ENCODE peak calls at places on chromosomes 7 and 10, in eight cellular contexts. E is mammary epithelial cell; U is WTC11; I is CD8-positive, alpha-beta T cell; R is RWPE1; V is right atrium auricular region; Z is uterus; Q is AG04450. M is an unnamed sample.

GRCh38 chr7:100122067-100122466 is 2.6 kb downstream of the CNPY4 start:
- DNase-seq in E (no peak), U (no peak), I (no peak), R (no peak), V (no peak), Z (no peak), Q (no peak), M (no peak)

GRCh38 chr10:24912214-24912613 is 40.2 kb downstream of the PRTFDC1 start:
- DNase-seq in E (peak; percentile 46), U (no peak), I (no peak), R (no peak), V (no peak), Z (no peak), Q (no peak), M (peak; percentile 16)

GRCh38 chr10:15571570-15571969 is 148.2 kb downstream of the ITGA8 start:
- DNase-seq in E (no peak), U (no peak), I (no peak), R (no peak), V (no peak), Z (peak; percentile 22), Q (peak; percentile 57), M (no peak)

GRCh38 chr10:58064714-58065528 is 202.8 kb downstream of the IPMK start:
- DNase-seq in E (peak; percentile 43), U (peak; percentile 25), I (peak; percentile 13), R (peak; percentile 14), V (no peak), Z (no peak), Q (peak; percentile 10), M (peak; percentile 61)

GRCh38 chr10:102157224-102157623 is 5.0 kb downstream of the NOLC1 start:
- DNase-seq in E (no peak), U (no peak), I (no peak), R (no peak), V (no peak), Z (no peak), Q (no peak), M (no peak)

GRCh38 chr7:120792091-120792860 is 65.7 kb downstream of the TSPAN12 start:
- DNase-seq in E (peak; percentile 40), U (peak; percentile 88), I (peak; percentile 60), R (peak; percentile 15), V (peak; percentile 76), Z (peak; percentile 61), Q (peak; percentile 29), M (peak; percentile 84)

GRCh38 chr7:19707240-19707639 is 1.6 kb downstream of the POLR1F start:
- DNase-seq in E (no peak), U (no peak), I (no peak), R (peak; percentile 20), V (no peak), Z (no peak), Q (no peak), M (peak; percentile 17)

GRCh38 chr7:74542558-74543117 is 88.9 kb downstream of the GTF2IRD1 start:
- DNase-seq in E (peak; percentile 83), U (no peak), I (no peak), R (peak; percentile 45), V (peak; percentile 65), Z (no peak), Q (no peak), M (no peak)

GRCh38 chr7:149851449-149851848 is 13.3 kb downstream of the ZNF862 start:
- DNase-seq in E (no peak), U (no peak), I (no peak), R (no peak), V (no peak), Z (no peak), Q (no peak), M (no peak)

GRCh38 chr10:133388973-133389818 is 4.8 kb upstream of the MTG1 start:
- DNase-seq in E (no peak), U (no peak), I (peak; percentile 52), R (no peak), V (no peak), Z (no peak), Q (no peak), M (no peak)

GRCh38 chr7:143385891-143386781 is 5.0 kb downstream of the ZYX start:
- DNase-seq in E (no peak), U (no peak), I (peak; percentile 53), R (no peak), V (peak; percentile 59), Z (no peak), Q (no peak), M (no peak)

GRCh38 chr10:3173173-3173878 is 744 bp upstream of the PITRM1 start:
- DNase-seq in E (no peak), U (peak; percentile 100), I (no peak), R (peak; percentile 89), V (no peak), Z (no peak), Q (no peak), M (peak; percentile 97)

GRCh38 chr7:138584696-138585095 is 116.5 kb downstream of the SVOPL start:
- DNase-seq in E (no peak), U (no peak), I (no peak), R (no peak), V (no peak), Z (no peak), Q (no peak), M (no peak)

GRCh38 chr7:42232275-42232674 is 4.7 kb downstream of the GLI3 start:
- DNase-seq in E (peak; percentile 94), U (no peak), I (no peak), R (peak; percentile 67), V (no peak), Z (peak; percentile 39), Q (no peak), M (no peak)

GRCh38 chr7:33933611-33934281 is 28.4 kb downstream of the BMPER start:
- DNase-seq in E (peak; percentile 85), U (no peak), I (no peak), R (peak; percentile 46), V (no peak), Z (no peak), Q (no peak), M (no peak)

GRCh38 chr10:129617768-129618167 is 150.7 kb downstream of the MGMT start:
- DNase-seq in E (no peak), U (no peak), I (no peak), R (no peak), V (no peak), Z (no peak), Q (no peak), M (no peak)

DNA sequence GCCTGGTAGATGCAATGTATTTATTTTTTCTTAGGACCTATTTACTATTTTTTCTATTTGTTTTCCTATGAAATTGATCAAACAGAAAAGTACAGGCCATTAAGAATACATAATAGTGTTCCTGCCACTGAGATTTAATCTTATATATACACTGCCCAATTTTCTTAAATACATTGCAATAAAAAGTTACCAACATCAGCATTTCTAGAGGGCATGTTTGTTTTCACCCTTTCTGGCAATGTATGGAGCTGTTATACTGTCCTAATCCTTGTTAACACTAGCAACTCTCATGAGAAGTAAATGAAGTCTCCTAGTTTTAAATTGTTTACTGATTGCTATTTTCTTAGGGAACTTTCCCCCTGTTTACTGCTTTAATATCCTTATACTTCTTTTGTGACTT is 359.1 kb upstream of the SEMA3A start:
- DNase-seq in E (no peak), U (no peak), I (no peak), R (no peak), V (no peak), Z (no peak), Q (no peak), M (no peak)
- TF ChIP-seq CTCF in E (no peak), U (no peak), I (no peak), R (no peak), V (no peak), Z (no peak), Q (no peak), M (no peak)

GRCh38 chr7:101210143-101210542 is 7.2 kb downstream of the PLOD3 start:
- DNase-seq in E (no peak), U (no peak), I (no peak), R (no peak), V (no peak), Z (no peak), Q (no peak), M (no peak)

GRCh38 chr7:101211501-101211900 is 5.9 kb downstream of the PLOD3 start:
- DNase-seq in E (no peak), U (no peak), I (no peak), R (no peak), V (no peak), Z (no peak), Q (no peak), M (no peak)

GRCh38 chr7:101208794-101209193 is 8.0 kb upstream of the MOGAT3 start:
- DNase-seq in E (no peak), U (no peak), I (no peak), R (no peak), V (no peak), Z (no peak), Q (no peak), M (no peak)

GRCh38 chr7:101216001-101216859 is 1.2 kb downstream of the PLOD3 start:
- DNase-seq in E (no peak), U (no peak), I (no peak), R (no peak), V (no peak), Z (no peak), Q (no peak), M (no peak)

DNA sequence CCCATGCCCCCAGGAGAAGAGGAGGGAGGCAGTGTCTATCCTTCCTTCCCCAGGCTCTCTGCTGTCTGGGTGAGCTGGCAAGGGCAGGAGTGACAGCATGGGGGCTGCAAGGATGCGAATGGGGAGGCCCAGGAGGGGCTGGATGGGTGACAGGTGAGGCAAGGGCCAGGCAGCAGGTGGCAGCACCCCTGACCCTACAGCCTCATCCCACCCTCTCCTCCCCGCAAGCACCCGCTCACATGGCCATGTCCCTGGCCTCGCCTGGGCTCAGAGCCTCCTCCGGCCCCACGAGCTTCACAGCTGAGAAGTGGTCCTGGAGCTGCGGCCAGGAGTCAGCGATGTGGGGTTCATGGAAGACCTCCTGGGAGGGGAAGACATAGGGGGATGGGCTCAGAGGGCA is 5.4 kb downstream of the PLOD3 start:
- DNase-seq in E (no peak), U (no peak), I (no peak), R (no peak), V (no peak), Z (no peak), Q (no peak), M (no peak)
- TF ChIP-seq CTCF in E (no peak), U (no peak), I (no peak), R (no peak), V (no peak), Z (no peak), Q (no peak), M (no peak)

DNA sequence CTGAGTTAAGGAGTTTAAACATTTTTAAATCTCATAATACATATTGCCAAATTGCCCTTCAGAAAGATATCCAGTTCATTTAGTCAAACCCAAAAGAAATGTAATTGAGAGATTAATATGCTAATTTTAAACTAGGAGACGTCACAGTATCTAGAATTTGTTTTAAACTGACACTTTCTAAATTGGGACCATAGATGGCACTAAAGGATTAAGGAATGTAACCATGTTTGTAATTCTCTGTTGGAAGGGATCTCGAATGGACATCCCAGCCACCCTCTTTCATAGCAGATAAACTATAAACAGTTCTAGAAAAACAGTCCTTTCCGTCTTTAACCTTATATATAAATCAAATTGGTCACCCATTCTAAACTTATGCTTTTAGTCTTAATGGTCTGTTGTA is 30.0 kb upstream of the SAMD9L start:
- DNase-seq in E (no peak), U (no peak), I (no peak), R (peak; percentile 32), V (no peak), Z (no peak), Q (no peak), M (no peak)
- TF ChIP-seq CTCF in E (peak; percentile 34), U (no peak), I (no peak), R (peak; percentile 37), V (peak; percentile 14), Z (no peak), Q (no peak), M (no peak)

GRCh38 chr10:77165445-77166316 is 471.9 kb downstream of the KCNMA1 start:
- DNase-seq in E (peak; percentile 68), U (peak; percentile 59), I (peak; percentile 27), R (peak; percentile 57), V (no peak), Z (peak; percentile 34), Q (no peak), M (peak; percentile 72)
- TF ChIP-seq CTCF in E (peak; percentile 76), U (peak; percentile 52), I (peak; percentile 77), R (peak; percentile 80), V (peak; percentile 85), Z (peak; percentile 85), Q (peak; percentile 79), M (peak; percentile 89)

M was measured in Calu3.